ENCODE peak calls at places on chromosomes 3 and 15, in ten cellular contexts. One of them, this sample, is unnamed.

GRCh38 chr3:120419797-120420196 is 31.0 kb downstream of the FSTL1 start:
- DNase-seq in neural crest cell: no peak
- DNase-seq in AG04450: no peak
- DNase-seq in A549: no peak
- DNase-seq in Daoy: no peak
- DNase-seq in stimulated activated CD4-positive, alpha-beta T cell treated with anti-CD3 and anti-CD28 coated beads, Interleukin-2, amount 100 ng/mL, for 48 hours: no peak
- DNase-seq in NCI-H774: no peak
- DNase-seq in fibroblast of pulmonary artery: no peak
- DNase-seq in RPMI7951: no peak
- DNase-seq in sigmoid colon: peak
- DNase-seq in this sample: no peak

GRCh38 chr15:67091073-67091965 is 25.9 kb downstream of the SMAD3 start:
- DNase-seq in neural crest cell: no peak
- DNase-seq in AG04450: peak
- DNase-seq in A549: peak
- DNase-seq in Daoy: peak
- DNase-seq in stimulated activated CD4-positive, alpha-beta T cell treated with anti-CD3 and anti-CD28 coated beads, Interleukin-2, amount 100 ng/mL, for 48 hours: peak
- DNase-seq in NCI-H774: peak
- DNase-seq in fibroblast of pulmonary artery: peak
- DNase-seq in RPMI7951: peak
- DNase-seq in sigmoid colon: peak
- DNase-seq in this sample: peak

GRCh38 chr3:113501597-113501996 is 13.4 kb downstream of the SPICE1 start:
- DNase-seq in neural crest cell: no peak
- DNase-seq in AG04450: no peak
- DNase-seq in A549: no peak
- DNase-seq in Daoy: no peak
- DNase-seq in stimulated activated CD4-positive, alpha-beta T cell treated with anti-CD3 and anti-CD28 coated beads, Interleukin-2, amount 100 ng/mL, for 48 hours: no peak
- DNase-seq in NCI-H774: no peak
- DNase-seq in fibroblast of pulmonary artery: no peak
- DNase-seq in RPMI7951: no peak
- DNase-seq in sigmoid colon: no peak
- DNase-seq in this sample: no peak

GRCh38 chr3:184532940-184533732 is 28.4 kb upstream of the EPHB3 start:
- DNase-seq in neural crest cell: no peak
- DNase-seq in AG04450: no peak
- DNase-seq in A549: no peak
- DNase-seq in Daoy: no peak
- DNase-seq in stimulated activated CD4-positive, alpha-beta T cell treated with anti-CD3 and anti-CD28 coated beads, Interleukin-2, amount 100 ng/mL, for 48 hours: no peak
- DNase-seq in NCI-H774: no peak
- DNase-seq in fibroblast of pulmonary artery: no peak
- DNase-seq in RPMI7951: no peak
- DNase-seq in sigmoid colon: peak
- DNase-seq in this sample: no peak

GRCh38 chr15:25088261-25088790 is 133.5 kb downstream of the SNRPN start:
- DNase-seq in neural crest cell: no peak
- DNase-seq in AG04450: no peak
- DNase-seq in A549: no peak
- DNase-seq in Daoy: no peak
- DNase-seq in stimulated activated CD4-positive, alpha-beta T cell treated with anti-CD3 and anti-CD28 coated beads, Interleukin-2, amount 100 ng/mL, for 48 hours: no peak
- DNase-seq in NCI-H774: no peak
- DNase-seq in fibroblast of pulmonary artery: no peak
- DNase-seq in RPMI7951: no peak
- DNase-seq in sigmoid colon: no peak
- DNase-seq in this sample: no peak

GRCh38 chr3:32913790-32914446 is 37.5 kb upstream of the CCR4 start:
- DNase-seq in neural crest cell: no peak
- DNase-seq in AG04450: no peak
- DNase-seq in A549: no peak
- DNase-seq in Daoy: no peak
- DNase-seq in stimulated activated CD4-positive, alpha-beta T cell treated with anti-CD3 and anti-CD28 coated beads, Interleukin-2, amount 100 ng/mL, for 48 hours: no peak
- DNase-seq in NCI-H774: no peak
- DNase-seq in fibroblast of pulmonary artery: peak
- DNase-seq in RPMI7951: no peak
- DNase-seq in sigmoid colon: peak
- DNase-seq in this sample: peak

GRCh38 chr15:78981532-78982313 is 36.9 kb upstream of the CTSH start:
- DNase-seq in neural crest cell: no peak
- DNase-seq in AG04450: no peak
- DNase-seq in A549: no peak
- DNase-seq in Daoy: no peak
- DNase-seq in stimulated activated CD4-positive, alpha-beta T cell treated with anti-CD3 and anti-CD28 coated beads, Interleukin-2, amount 100 ng/mL, for 48 hours: no peak
- DNase-seq in NCI-H774: no peak
- DNase-seq in fibroblast of pulmonary artery: no peak
- DNase-seq in RPMI7951: no peak
- DNase-seq in sigmoid colon: no peak
- DNase-seq in this sample: no peak

GRCh38 chr3:73471986-73472385 is 152.8 kb downstream of the PDZRN3 start:
- DNase-seq in neural crest cell: no peak
- DNase-seq in AG04450: no peak
- DNase-seq in A549: no peak
- DNase-seq in Daoy: no peak
- DNase-seq in stimulated activated CD4-positive, alpha-beta T cell treated with anti-CD3 and anti-CD28 coated beads, Interleukin-2, amount 100 ng/mL, for 48 hours: no peak
- DNase-seq in NCI-H774: no peak
- DNase-seq in fibroblast of pulmonary artery: no peak
- DNase-seq in RPMI7951: no peak
- DNase-seq in sigmoid colon: no peak
- DNase-seq in this sample: no peak

GRCh38 chr3:172536993-172537419 is 13.8 kb upstream of the TNFSF10 start:
- DNase-seq in neural crest cell: no peak
- DNase-seq in AG04450: no peak
- DNase-seq in A549: no peak
- DNase-seq in Daoy: no peak
- DNase-seq in stimulated activated CD4-positive, alpha-beta T cell treated with anti-CD3 and anti-CD28 coated beads, Interleukin-2, amount 100 ng/mL, for 48 hours: no peak
- DNase-seq in NCI-H774: no peak
- DNase-seq in fibroblast of pulmonary artery: no peak
- DNase-seq in RPMI7951: no peak
- DNase-seq in sigmoid colon: no peak
- DNase-seq in this sample: no peak

GRCh38 chr15:88066758-88067157 is 189.8 kb downstream of the NTRK3 start:
- DNase-seq in neural crest cell: no peak
- DNase-seq in AG04450: no peak
- DNase-seq in A549: no peak
- DNase-seq in Daoy: no peak
- DNase-seq in stimulated activated CD4-positive, alpha-beta T cell treated with anti-CD3 and anti-CD28 coated beads, Interleukin-2, amount 100 ng/mL, for 48 hours: no peak
- DNase-seq in NCI-H774: no peak
- DNase-seq in fibroblast of pulmonary artery: no peak
- DNase-seq in RPMI7951: peak
- DNase-seq in sigmoid colon: no peak
- DNase-seq in this sample: no peak

GRCh38 chr3:56180433-56180832 is 287.8 kb downstream of the ERC2 start:
- DNase-seq in neural crest cell: no peak
- DNase-seq in AG04450: no peak
- DNase-seq in A549: no peak
- DNase-seq in Daoy: no peak
- DNase-seq in stimulated activated CD4-positive, alpha-beta T cell treated with anti-CD3 and anti-CD28 coated beads, Interleukin-2, amount 100 ng/mL, for 48 hours: no peak
- DNase-seq in NCI-H774: no peak
- DNase-seq in fibroblast of pulmonary artery: no peak
- DNase-seq in RPMI7951: no peak
- DNase-seq in sigmoid colon: no peak
- DNase-seq in this sample: no peak

GRCh38 chr3:57694146-57694545 is 1.3 kb upstream of the DENND6A start:
- DNase-seq in neural crest cell: no peak
- DNase-seq in AG04450: no peak
- DNase-seq in A549: no peak
- DNase-seq in Daoy: no peak
- DNase-seq in stimulated activated CD4-positive, alpha-beta T cell treated with anti-CD3 and anti-CD28 coated beads, Interleukin-2, amount 100 ng/mL, for 48 hours: no peak
- DNase-seq in NCI-H774: no peak
- DNase-seq in fibroblast of pulmonary artery: no peak
- DNase-seq in RPMI7951: no peak
- DNase-seq in sigmoid colon: no peak
- DNase-seq in this sample: no peak

GRCh38 chr15:40498418-40498817 is 27.6 kb downstream of the CHST14 start:
- DNase-seq in neural crest cell: no peak
- DNase-seq in AG04450: peak
- DNase-seq in A549: no peak
- DNase-seq in Daoy: peak
- DNase-seq in stimulated activated CD4-positive, alpha-beta T cell treated with anti-CD3 and anti-CD28 coated beads, Interleukin-2, amount 100 ng/mL, for 48 hours: no peak
- DNase-seq in NCI-H774: no peak
- DNase-seq in fibroblast of pulmonary artery: no peak
- DNase-seq in RPMI7951: peak
- DNase-seq in sigmoid colon: no peak
- DNase-seq in this sample: no peak

GRCh38 chr3:36928220-36928619 is 16.6 kb downstream of the TRANK1 start:
- DNase-seq in neural crest cell: no peak
- DNase-seq in AG04450: no peak
- DNase-seq in A549: no peak
- DNase-seq in Daoy: no peak
- DNase-seq in stimulated activated CD4-positive, alpha-beta T cell treated with anti-CD3 and anti-CD28 coated beads, Interleukin-2, amount 100 ng/mL, for 48 hours: no peak
- DNase-seq in NCI-H774: no peak
- DNase-seq in fibroblast of pulmonary artery: no peak
- DNase-seq in RPMI7951: no peak
- DNase-seq in sigmoid colon: no peak
- DNase-seq in this sample: no peak

GRCh38 chr3:42063886-42064285 is 27.3 kb upstream of the TRAK1 start:
- DNase-seq in neural crest cell: no peak
- DNase-seq in AG04450: no peak
- DNase-seq in A549: peak
- DNase-seq in Daoy: peak
- DNase-seq in stimulated activated CD4-positive, alpha-beta T cell treated with anti-CD3 and anti-CD28 coated beads, Interleukin-2, amount 100 ng/mL, for 48 hours: no peak
- DNase-seq in NCI-H774: no peak
- DNase-seq in fibroblast of pulmonary artery: peak
- DNase-seq in RPMI7951: peak
- DNase-seq in sigmoid colon: no peak
- DNase-seq in this sample: no peak

GRCh38 chr15:28021281-28022039 is 77.7 kb downstream of the OCA2 start:
- DNase-seq in neural crest cell: no peak
- DNase-seq in AG04450: peak
- DNase-seq in A549: peak
- DNase-seq in Daoy: peak
- DNase-seq in stimulated activated CD4-positive, alpha-beta T cell treated with anti-CD3 and anti-CD28 coated beads, Interleukin-2, amount 100 ng/mL, for 48 hours: no peak
- DNase-seq in NCI-H774: peak
- DNase-seq in fibroblast of pulmonary artery: peak
- DNase-seq in RPMI7951: peak
- DNase-seq in sigmoid colon: no peak
- DNase-seq in this sample: peak

GRCh38 chr3:64892664-64893309 is 205.0 kb upstream of the ADAMTS9 start:
- DNase-seq in neural crest cell: no peak
- DNase-seq in AG04450: no peak
- DNase-seq in A549: no peak
- DNase-seq in Daoy: no peak
- DNase-seq in stimulated activated CD4-positive, alpha-beta T cell treated with anti-CD3 and anti-CD28 coated beads, Interleukin-2, amount 100 ng/mL, for 48 hours: no peak
- DNase-seq in NCI-H774: no peak
- DNase-seq in fibroblast of pulmonary artery: no peak
- DNase-seq in RPMI7951: no peak
- DNase-seq in sigmoid colon: no peak
- DNase-seq in this sample: no peak

GRCh38 chr15:49605588-49605987 is 15.0 kb downstream of the FAM227B start:
- DNase-seq in neural crest cell: no peak
- DNase-seq in AG04450: no peak
- DNase-seq in A549: no peak
- DNase-seq in Daoy: no peak
- DNase-seq in stimulated activated CD4-positive, alpha-beta T cell treated with anti-CD3 and anti-CD28 coated beads, Interleukin-2, amount 100 ng/mL, for 48 hours: no peak
- DNase-seq in NCI-H774: no peak
- DNase-seq in fibroblast of pulmonary artery: no peak
- DNase-seq in RPMI7951: no peak
- DNase-seq in sigmoid colon: no peak
- DNase-seq in this sample: no peak

GRCh38 chr3:42025388-42026138 is 63.7 kb upstream of the ULK4 start:
- DNase-seq in neural crest cell: peak
- DNase-seq in AG04450: peak
- DNase-seq in A549: peak
- DNase-seq in Daoy: peak
- DNase-seq in stimulated activated CD4-positive, alpha-beta T cell treated with anti-CD3 and anti-CD28 coated beads, Interleukin-2, amount 100 ng/mL, for 48 hours: no peak
- DNase-seq in NCI-H774: peak
- DNase-seq in fibroblast of pulmonary artery: peak
- DNase-seq in RPMI7951: peak
- DNase-seq in sigmoid colon: peak
- DNase-seq in this sample: no peak

GRCh38 chr15:70453238-70453637 is 310.1 kb downstream of the UACA start:
- DNase-seq in neural crest cell: no peak
- DNase-seq in AG04450: no peak
- DNase-seq in A549: no peak
- DNase-seq in Daoy: no peak
- DNase-seq in stimulated activated CD4-positive, alpha-beta T cell treated with anti-CD3 and anti-CD28 coated beads, Interleukin-2, amount 100 ng/mL, for 48 hours: no peak
- DNase-seq in NCI-H774: no peak
- DNase-seq in fibroblast of pulmonary artery: no peak
- DNase-seq in RPMI7951: no peak
- DNase-seq in sigmoid colon: no peak
- DNase-seq in this sample: no peak

GRCh38 chr3:60192297-60193114 is 1058.7 kb downstream of the FHIT start:
- DNase-seq in neural crest cell: no peak
- DNase-seq in AG04450: no peak
- DNase-seq in A549: no peak
- DNase-seq in Daoy: no peak
- DNase-seq in stimulated activated CD4-positive, alpha-beta T cell treated with anti-CD3 and anti-CD28 coated beads, Interleukin-2, amount 100 ng/mL, for 48 hours: peak
- DNase-seq in NCI-H774: no peak
- DNase-seq in fibroblast of pulmonary artery: no peak
- DNase-seq in RPMI7951: no peak
- DNase-seq in sigmoid colon: no peak
- DNase-seq in this sample: no peak

GRCh38 chr3:168071535-168071934 is 24.2 kb downstream of the GOLIM4 start:
- DNase-seq in neural crest cell: no peak
- DNase-seq in AG04450: peak
- DNase-seq in A549: peak
- DNase-seq in Daoy: peak
- DNase-seq in stimulated activated CD4-positive, alpha-beta T cell treated with anti-CD3 and anti-CD28 coated beads, Interleukin-2, amount 100 ng/mL, for 48 hours: no peak
- DNase-seq in NCI-H774: no peak
- DNase-seq in fibroblast of pulmonary artery: peak
- DNase-seq in RPMI7951: peak
- DNase-seq in sigmoid colon: no peak
- DNase-seq in this sample: no peak

GRCh38 chr15:34976743-34977142 is 7.2 kb upstream of the AQR start:
- DNase-seq in neural crest cell: no peak
- DNase-seq in AG04450: no peak
- DNase-seq in A549: no peak
- DNase-seq in Daoy: no peak
- DNase-seq in stimulated activated CD4-positive, alpha-beta T cell treated with anti-CD3 and anti-CD28 coated beads, Interleukin-2, amount 100 ng/mL, for 48 hours: no peak
- DNase-seq in NCI-H774: no peak
- DNase-seq in fibroblast of pulmonary artery: no peak
- DNase-seq in RPMI7951: no peak
- DNase-seq in sigmoid colon: no peak
- DNase-seq in this sample: no peak

GRCh38 chr3:184568918-184569829 is 7.6 kb downstream of the EPHB3 start:
- DNase-seq in neural crest cell: peak
- DNase-seq in AG04450: peak
- DNase-seq in A549: no peak
- DNase-seq in Daoy: peak
- DNase-seq in stimulated activated CD4-positive, alpha-beta T cell treated with anti-CD3 and anti-CD28 coated beads, Interleukin-2, amount 100 ng/mL, for 48 hours: no peak
- DNase-seq in NCI-H774: peak
- DNase-seq in fibroblast of pulmonary artery: peak
- DNase-seq in RPMI7951: peak
- DNase-seq in sigmoid colon: peak
- DNase-seq in this sample: no peak

GRCh38 chr3:78634316-78634715 is 1133.5 kb downstream of the ROBO1 start:
- DNase-seq in neural crest cell: no peak
- DNase-seq in AG04450: no peak
- DNase-seq in A549: no peak
- DNase-seq in Daoy: no peak
- DNase-seq in stimulated activated CD4-positive, alpha-beta T cell treated with anti-CD3 and anti-CD28 coated beads, Interleukin-2, amount 100 ng/mL, for 48 hours: no peak
- DNase-seq in NCI-H774: no peak
- DNase-seq in fibroblast of pulmonary artery: no peak
- DNase-seq in RPMI7951: no peak
- DNase-seq in sigmoid colon: no peak
- DNase-seq in this sample: no peak

GRCh38 chr3:36135863-36136262 is 244.4 kb upstream of the STAC start:
- DNase-seq in neural crest cell: no peak
- DNase-seq in AG04450: no peak
- DNase-seq in A549: no peak
- DNase-seq in Daoy: no peak
- DNase-seq in stimulated activated CD4-positive, alpha-beta T cell treated with anti-CD3 and anti-CD28 coated beads, Interleukin-2, amount 100 ng/mL, for 48 hours: no peak
- DNase-seq in NCI-H774: no peak
- DNase-seq in fibroblast of pulmonary artery: no peak
- DNase-seq in RPMI7951: no peak
- DNase-seq in sigmoid colon: no peak
- DNase-seq in this sample: no peak

GRCh38 chr3:147654827-147655226 is 245.7 kb downstream of the ZIC1 start:
- DNase-seq in neural crest cell: no peak
- DNase-seq in AG04450: no peak
- DNase-seq in A549: no peak
- DNase-seq in Daoy: peak
- DNase-seq in stimulated activated CD4-positive, alpha-beta T cell treated with anti-CD3 and anti-CD28 coated beads, Interleukin-2, amount 100 ng/mL, for 48 hours: no peak
- DNase-seq in NCI-H774: no peak
- DNase-seq in fibroblast of pulmonary artery: peak
- DNase-seq in RPMI7951: no peak
- DNase-seq in sigmoid colon: no peak
- DNase-seq in this sample: no peak

GRCh38 chr3:15271785-15272381 is 60.5 kb downstream of the SH3BP5 start:
- DNase-seq in neural crest cell: no peak
- DNase-seq in AG04450: no peak
- DNase-seq in A549: no peak
- DNase-seq in Daoy: no peak
- DNase-seq in stimulated activated CD4-positive, alpha-beta T cell treated with anti-CD3 and anti-CD28 coated beads, Interleukin-2, amount 100 ng/mL, for 48 hours: no peak
- DNase-seq in NCI-H774: no peak
- DNase-seq in fibroblast of pulmonary artery: no peak
- DNase-seq in RPMI7951: no peak
- DNase-seq in sigmoid colon: peak
- DNase-seq in this sample: no peak

This sample was measured in RWPE2.